ENCODE peak calls at places on chromosome 12, in four cellular contexts. C is cardiac muscle cell, I is neural crest cell, G is breast epithelium. K is an unnamed sample.

GRCh38 chr12:23756416-23756815 is 193.1 kb downstream of the SOX5 start:
- DNase-seq in C (no peak), I (no peak), G (no peak), K (no peak)

GRCh38 chr12:124928912-124929530 is 14.6 kb upstream of the UBC start:
- DNase-seq in C (no peak), I (no peak), G (peak), K (no peak)

GRCh38 chr12:19688489-19688888 is 249.2 kb downstream of the AEBP2 start:
- DNase-seq in C (no peak), I (no peak), G (no peak), K (no peak)

GRCh38 chr12:7961395-7962188 is 25.6 kb upstream of the SLC2A3 start:
- DNase-seq in C (no peak), I (no peak), G (no peak), K (no peak)

GRCh38 chr12:176321-177181 is 37.4 kb downstream of the SLC6A12 start:
- DNase-seq in C (peak), I (no peak), G (no peak), K (peak)

GRCh38 chr12:70732287-70732686 is 95.1 kb upstream of the PTPRB start:
- DNase-seq in C (no peak), I (no peak), G (no peak), K (no peak)

GRCh38 chr12:98401427-98401826 is 114.0 kb upstream of the TMPO start:
- DNase-seq in C (peak), I (no peak), G (no peak), K (peak)

GRCh38 chr12:54207539-54208267 is 18.9 kb upstream of the SMUG1 start:
- DNase-seq in C (peak), I (peak), G (peak), K (peak)

GRCh38 chr12:104865080-104865479 is 93.0 kb downstream of the SLC41A2 start:
- DNase-seq in C (no peak), I (no peak), G (no peak), K (no peak)

GRCh38 chr12:104615048-104615561 is 158.4 kb downstream of the CHST11 start:
- DNase-seq in C (peak), I (no peak), G (no peak), K (no peak)

GRCh38 chr12:49809369-49810158 is 18.6 kb downstream of the NCKAP5L start:
- DNase-seq in C (peak), I (peak), G (peak), K (no peak)

GRCh38 chr12:122040579-122041386 is 19.1 kb downstream of the BCL7A start:
- DNase-seq in C (no peak), I (no peak), G (no peak), K (peak)

GRCh38 chr12:88658009-88658408 is 77.7 kb upstream of the KITLG start:
- DNase-seq in C (no peak), I (no peak), G (no peak), K (peak)

GRCh38 chr12:116524311-116524710 is 34.9 kb upstream of the MAP1LC3B2 start:
- DNase-seq in C (no peak), I (no peak), G (no peak), K (no peak)

GRCh38 chr12:49585477-49586445 is 17.8 kb upstream of the MCRS1 start:
- DNase-seq in C (no peak), I (no peak), G (no peak), K (no peak)

GRCh38 chr12:67813509-67813908 is 165.0 kb downstream of the DYRK2 start:
- DNase-seq in C (no peak), I (no peak), G (no peak), K (no peak)

GRCh38 chr12:122518908-122519307 is 7.8 kb downstream of the RSRC2 start:
- DNase-seq in C (no peak), I (no peak), G (no peak), K (no peak)

GRCh38 chr12:71201136-71201679 is 43.4 kb upstream of the TSPAN8 start:
- DNase-seq in C (no peak), I (no peak), G (no peak), K (no peak)

GRCh38 chr12:132380646-132381045 is 51.3 kb upstream of the GALNT9 start:
- DNase-seq in C (no peak), I (no peak), G (no peak), K (no peak)

GRCh38 chr12:128813883-128814282 is 9.9 kb downstream of the SLC15A4 start:
- DNase-seq in C (no peak), I (no peak), G (no peak), K (no peak)

GRCh38 chr12:29148958-29149690 is at the start of gene FAR2:
- DNase-seq in C (peak), I (peak), G (no peak), K (peak)

GRCh38 chr12:112944028-112944690 is 5.9 kb downstream of the OAS3 start:
- DNase-seq in C (no peak), I (no peak), G (no peak), K (no peak)

GRCh38 chr12:22578328-22578727 is 34.0 kb upstream of the C2CD5 start:
- DNase-seq in C (no peak), I (no peak), G (no peak), K (no peak)

GRCh38 chr12:59181378-59181777 is 261.1 kb upstream of the LRIG3 start:
- DNase-seq in C (no peak), I (no peak), G (no peak), K (no peak)

GRCh38 chr12:107704056-107704455 is 18.5 kb downstream of the PWP1 start:
- DNase-seq in C (no peak), I (no peak), G (no peak), K (no peak)

GRCh38 chr12:44287545-44287944 is 451.7 kb downstream of the TMEM117 start:
- DNase-seq in C (no peak), I (no peak), G (no peak), K (no peak)

GRCh38 chr12:18267427-18267826 is 6.1 kb downstream of the PIK3C2G start:
- DNase-seq in C (no peak), I (no peak), G (no peak), K (no peak)

GRCh38 chr12:47773062-47773857 is at the start of gene SLC48A1:
- DNase-seq in C (peak), I (peak), G (peak), K (peak)
- TF ChIP-seq CTCF in C (peak), I (peak), G (no peak), K (peak)

GRCh38 chr12:6919588-6919987 is 5.2 kb downstream of the ENO2 start:
- DNase-seq in C (no peak), I (no peak), G (no peak), K (no peak)
- TF ChIP-seq CTCF in C (no peak), I (no peak), G (no peak), K (no peak)

DNA sequence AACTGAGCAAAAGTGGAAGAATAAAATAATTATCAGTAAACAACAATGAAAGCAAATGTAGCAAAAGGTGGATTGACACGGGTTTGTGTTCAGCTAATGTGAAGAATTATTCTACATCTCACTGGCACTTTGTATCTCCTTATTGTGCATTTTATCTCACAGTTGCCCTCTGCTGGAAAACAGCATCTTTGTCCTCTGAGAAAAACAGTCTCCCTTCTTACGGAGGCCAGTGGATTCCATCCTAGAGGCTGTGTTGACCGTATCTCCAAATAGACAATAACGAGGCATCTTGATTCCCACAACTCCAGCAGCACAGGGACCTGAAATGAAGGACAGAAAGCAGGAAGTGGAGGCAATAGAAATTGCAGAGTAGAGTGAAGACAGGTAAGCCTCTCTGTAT is 51.3 kb upstream of the PLBD1 start:
- DNase-seq in C (no peak), I (no peak), G (no peak), K (peak)
- TF ChIP-seq CTCF in C (peak), I (peak), G (peak), K (no peak)

DNA sequence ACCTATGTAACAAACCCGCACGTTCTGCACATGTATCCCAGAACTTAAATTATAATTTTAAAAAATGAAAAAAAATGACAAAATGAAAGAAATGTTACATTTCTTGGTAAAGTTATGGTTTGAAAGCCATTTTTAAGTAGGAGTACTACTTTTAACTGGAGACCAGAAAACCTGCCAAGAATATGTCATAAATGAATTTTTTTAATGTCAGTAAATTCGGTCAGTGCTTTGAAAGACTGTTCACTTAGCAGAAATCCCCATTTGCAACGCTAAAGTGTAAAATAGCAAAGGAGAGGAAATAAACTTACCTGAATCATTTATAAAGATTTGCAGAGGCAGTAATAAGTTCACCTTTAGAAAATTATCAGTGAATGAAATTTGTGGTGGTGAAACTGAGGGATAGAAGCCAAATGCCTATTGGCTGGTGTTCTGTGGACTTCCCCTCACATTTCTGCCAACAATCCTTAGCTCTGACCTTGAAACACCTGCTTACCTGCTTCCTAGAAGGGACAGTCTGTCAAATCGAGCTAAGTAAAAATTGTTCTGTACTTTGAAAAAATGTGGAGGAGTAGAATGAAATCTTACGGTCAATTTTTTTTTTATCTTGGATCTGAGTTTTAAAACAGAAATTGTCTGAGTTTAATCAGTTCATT is 714.2 kb downstream of the SLC6A15 start:
- DNase-seq in C (no peak), I (no peak), G (no peak), K (no peak)
- TF ChIP-seq CTCF in C (no peak), I (no peak), G (no peak), K (no peak)

GRCh38 chr12:52952082-52952801 is 3.3 kb downstream of the KRT18 start:
- DNase-seq in C (no peak), I (no peak), G (peak), K (peak)
- TF ChIP-seq CTCF in C (peak), I (no peak), G (peak), K (peak)

GRCh38 chr12:12506541-12506940 is 56.1 kb downstream of the DUSP16 start:
- DNase-seq in C (no peak), I (no peak), G (no peak), K (no peak)

GRCh38 chr12:12508612-12509011 is 54.1 kb downstream of the DUSP16 start:
- DNase-seq in C (no peak), I (no peak), G (no peak), K (no peak)

GRCh38 chr12:12505544-12506501 is 56.8 kb downstream of the DUSP16 start:
- DNase-seq in C (no peak), I (no peak), G (no peak), K (no peak)

GRCh38 chr12:12510141-12510540 is 52.5 kb downstream of the DUSP16 start:
- DNase-seq in C (no peak), I (no peak), G (no peak), K (no peak)

GRCh38 chr12:12507121-12507520 is 55.5 kb downstream of the DUSP16 start:
- DNase-seq in C (peak), I (no peak), G (no peak), K (no peak)
- TF ChIP-seq CTCF in C (no peak), I (no peak), G (no peak), K (no peak)

GRCh38 chr12:121001841-121002483 is 14.3 kb downstream of the C12orf43 start:
- DNase-seq in C (no peak), I (no peak), G (no peak), K (no peak)

GRCh38 chr12:121008347-121009098 is 7.8 kb downstream of the C12orf43 start:
- DNase-seq in C (no peak), I (no peak), G (no peak), K (no peak)

GRCh38 chr12:121004253-121004815 is 12.0 kb downstream of the C12orf43 start:
- DNase-seq in C (no peak), I (no peak), G (no peak), K (no peak)

GRCh38 chr12:121003650-121004049 is 12.6 kb downstream of the C12orf43 start:
- DNase-seq in C (no peak), I (no peak), G (no peak), K (peak)

DNA sequence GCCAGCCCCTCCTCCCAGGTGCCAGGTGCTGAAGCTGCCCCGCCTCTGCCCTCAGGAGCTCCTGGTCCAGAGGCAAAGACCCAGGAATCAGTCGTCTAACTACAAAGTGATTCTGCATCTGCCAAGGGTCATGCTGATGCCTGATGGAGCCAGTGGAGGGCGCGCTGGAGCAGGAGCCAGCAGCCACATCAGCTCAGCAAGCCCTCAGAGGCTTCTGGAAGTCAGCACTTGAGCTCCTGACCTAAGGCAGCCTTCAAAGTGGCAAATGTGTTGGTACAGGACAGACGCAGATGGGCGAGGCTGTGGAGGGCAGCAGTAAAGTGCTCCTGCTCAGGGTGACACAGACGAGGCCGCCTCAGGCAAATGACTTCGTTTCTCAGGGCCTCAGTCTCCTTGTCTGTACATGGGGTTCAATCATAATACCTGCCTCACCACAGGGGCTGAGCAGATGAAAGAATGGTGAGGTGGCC is 10.9 kb downstream of the C12orf43 start:
- DNase-seq in C (peak), I (peak), G (no peak), K (peak)
- TF ChIP-seq CTCF in C (peak), I (peak), G (no peak), K (peak)